ENCODE peak calls at places on chromosomes 2 and 18, in eight cellular contexts. One of them, this sample, is unnamed.

GRCh38 chr2:146602383-146602782 is 1242.4 kb upstream of the ACVR2A start:
- DNase-seq in GM23248: peak; percentile 72
- DNase-seq in OCI-LY7: no peak
- DNase-seq in HCT116: no peak
- DNase-seq in neural progenitor cell: no peak
- DNase-seq in hepatocyte: no peak
- DNase-seq in GM23338: no peak
- DNase-seq in SK-N-SH: no peak
- DNase-seq in this sample: no peak

GRCh38 chr2:239648607-239649006 is 247.8 kb upstream of the HDAC4 start:
- DNase-seq in GM23248: no peak
- DNase-seq in OCI-LY7: no peak
- DNase-seq in HCT116: no peak
- DNase-seq in neural progenitor cell: no peak
- DNase-seq in hepatocyte: no peak
- DNase-seq in GM23338: no peak
- DNase-seq in SK-N-SH: no peak
- DNase-seq in this sample: no peak

GRCh38 chr2:233129351-233129978 is 69.3 kb downstream of the INPP5D start:
- DNase-seq in GM23248: no peak
- DNase-seq in OCI-LY7: no peak
- DNase-seq in HCT116: peak; percentile 24
- DNase-seq in neural progenitor cell: peak; percentile 60
- DNase-seq in hepatocyte: no peak
- DNase-seq in GM23338: peak; percentile 76
- DNase-seq in SK-N-SH: peak; percentile 58
- DNase-seq in this sample: no peak

GRCh38 chr2:222194669-222195068 is 104.1 kb downstream of the PAX3 start:
- DNase-seq in GM23248: no peak
- DNase-seq in OCI-LY7: no peak
- DNase-seq in HCT116: no peak
- DNase-seq in neural progenitor cell: no peak
- DNase-seq in hepatocyte: no peak
- DNase-seq in GM23338: no peak
- DNase-seq in SK-N-SH: no peak
- DNase-seq in this sample: no peak

GRCh38 chr18:54734059-54734458 is 94.2 kb upstream of the RAB27B start:
- DNase-seq in GM23248: peak; percentile 98
- DNase-seq in OCI-LY7: no peak
- DNase-seq in HCT116: no peak
- DNase-seq in neural progenitor cell: no peak
- DNase-seq in hepatocyte: peak; percentile 42
- DNase-seq in GM23338: no peak
- DNase-seq in SK-N-SH: no peak
- DNase-seq in this sample: no peak

GRCh38 chr18:28725876-28726275 is 548.9 kb upstream of the CDH2 start:
- DNase-seq in GM23248: peak; percentile 41
- DNase-seq in OCI-LY7: no peak
- DNase-seq in HCT116: no peak
- DNase-seq in neural progenitor cell: no peak
- DNase-seq in hepatocyte: no peak
- DNase-seq in GM23338: no peak
- DNase-seq in SK-N-SH: peak; percentile 16
- DNase-seq in this sample: no peak

GRCh38 chr2:199466704-199467461 is 9.1 kb upstream of the SATB2 start:
- DNase-seq in GM23248: no peak
- DNase-seq in OCI-LY7: no peak
- DNase-seq in HCT116: no peak
- DNase-seq in neural progenitor cell: peak; percentile 57
- DNase-seq in hepatocyte: no peak
- DNase-seq in GM23338: peak; percentile 59
- DNase-seq in SK-N-SH: no peak
- DNase-seq in this sample: no peak

GRCh38 chr18:3481696-3482210 is 31.8 kb downstream of the TGIF1 start:
- DNase-seq in GM23248: peak; percentile 46
- DNase-seq in OCI-LY7: peak; percentile 74
- DNase-seq in HCT116: peak; percentile 35
- DNase-seq in neural progenitor cell: peak; percentile 62
- DNase-seq in hepatocyte: peak; percentile 48
- DNase-seq in GM23338: peak; percentile 83
- DNase-seq in SK-N-SH: peak; percentile 52
- DNase-seq in this sample: no peak

GRCh38 chr2:37570773-37571570 is 100.5 kb downstream of the CDC42EP3 start:
- DNase-seq in GM23248: peak; percentile 96
- DNase-seq in OCI-LY7: no peak
- DNase-seq in HCT116: no peak
- DNase-seq in neural progenitor cell: no peak
- DNase-seq in hepatocyte: peak; percentile 63
- DNase-seq in GM23338: no peak
- DNase-seq in SK-N-SH: peak; percentile 17
- DNase-seq in this sample: no peak

GRCh38 chr2:220509921-220510320 is 882.5 kb downstream of the SLC4A3 start:
- DNase-seq in GM23248: no peak
- DNase-seq in OCI-LY7: no peak
- DNase-seq in HCT116: no peak
- DNase-seq in neural progenitor cell: no peak
- DNase-seq in hepatocyte: no peak
- DNase-seq in GM23338: no peak
- DNase-seq in SK-N-SH: no peak
- DNase-seq in this sample: no peak

GRCh38 chr18:13337369-13337768 is 118.8 kb downstream of the LDLRAD4 start:
- DNase-seq in GM23248: no peak
- DNase-seq in OCI-LY7: no peak
- DNase-seq in HCT116: no peak
- DNase-seq in neural progenitor cell: no peak
- DNase-seq in hepatocyte: no peak
- DNase-seq in GM23338: no peak
- DNase-seq in SK-N-SH: no peak
- DNase-seq in this sample: no peak

GRCh38 chr2:187569042-187569441 is 14.8 kb upstream of the TFPI start:
- DNase-seq in GM23248: no peak
- DNase-seq in OCI-LY7: no peak
- DNase-seq in HCT116: no peak
- DNase-seq in neural progenitor cell: no peak
- DNase-seq in hepatocyte: no peak
- DNase-seq in GM23338: no peak
- DNase-seq in SK-N-SH: no peak
- DNase-seq in this sample: no peak

DNA sequence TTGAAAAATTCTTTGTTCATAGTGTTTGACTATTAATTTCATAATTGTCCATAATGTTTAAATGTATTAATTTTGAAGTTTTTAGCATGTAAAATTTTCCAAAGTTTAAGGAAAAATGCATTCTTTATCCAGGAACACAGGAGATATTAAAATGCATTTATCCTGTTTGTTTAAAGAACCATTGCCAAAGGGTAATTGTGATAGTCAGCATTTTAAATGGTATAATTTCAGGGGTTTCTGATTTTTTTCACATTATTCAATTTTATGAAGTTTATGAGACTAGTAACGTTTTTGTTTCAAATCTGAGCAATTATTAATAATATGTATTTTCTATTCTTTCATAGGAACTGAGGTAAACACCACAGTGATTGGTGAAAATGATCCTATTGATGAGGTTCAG is 24.9 kb downstream of the UGGT1 start:
- DNase-seq in GM23248: no peak
- DNase-seq in OCI-LY7: no peak
- DNase-seq in HCT116: no peak
- DNase-seq in neural progenitor cell: no peak
- DNase-seq in hepatocyte: no peak
- DNase-seq in GM23338: no peak
- DNase-seq in SK-N-SH: no peak
- DNase-seq in this sample: no peak
- H3K36me3 ChIP-seq in GM23248: peaks cover 53% of the 10 kb centered on the region
- H3K36me3 ChIP-seq in OCI-LY7: peaks cover 87% of the 10 kb centered on the region
- H3K36me3 ChIP-seq in HCT116: peaks cover 32% of the 10 kb centered on the region
- H3K36me3 ChIP-seq in neural progenitor cell: peaks cover 33% of the 10 kb centered on the region
- H3K36me3 ChIP-seq in hepatocyte: no peaks in the 10 kb centered on the region
- H3K36me3 ChIP-seq in GM23338: peaks cover 43% of the 10 kb centered on the region
- H3K36me3 ChIP-seq in SK-N-SH: peaks cover 51% of the 10 kb centered on the region
- H3K36me3 ChIP-seq in this sample: no peaks in the 10 kb centered on the region

GRCh38 chr2:215275819-215276218 is 36.0 kb upstream of the ATIC start:
- DNase-seq in GM23248: no peak
- DNase-seq in OCI-LY7: no peak
- DNase-seq in HCT116: no peak
- DNase-seq in neural progenitor cell: no peak
- DNase-seq in hepatocyte: no peak
- DNase-seq in GM23338: no peak
- DNase-seq in SK-N-SH: no peak
- DNase-seq in this sample: no peak

GRCh38 chr2:215272918-215273317 is 38.9 kb upstream of the ATIC start:
- DNase-seq in GM23248: no peak
- DNase-seq in OCI-LY7: no peak
- DNase-seq in HCT116: no peak
- DNase-seq in neural progenitor cell: no peak
- DNase-seq in hepatocyte: no peak
- DNase-seq in GM23338: no peak
- DNase-seq in SK-N-SH: no peak
- DNase-seq in this sample: no peak

GRCh38 chr2:215277942-215278341 is 33.9 kb upstream of the ATIC start:
- DNase-seq in GM23248: no peak
- DNase-seq in OCI-LY7: no peak
- DNase-seq in HCT116: no peak
- DNase-seq in neural progenitor cell: no peak
- DNase-seq in hepatocyte: no peak
- DNase-seq in GM23338: no peak
- DNase-seq in SK-N-SH: no peak
- DNase-seq in this sample: no peak

GRCh38 chr2:215271466-215271865 is 40.4 kb upstream of the ATIC start:
- DNase-seq in GM23248: no peak
- DNase-seq in OCI-LY7: no peak
- DNase-seq in HCT116: no peak
- DNase-seq in neural progenitor cell: peak; percentile 13
- DNase-seq in hepatocyte: no peak
- DNase-seq in GM23338: peak; percentile 70
- DNase-seq in SK-N-SH: no peak
- DNase-seq in this sample: no peak

DNA sequence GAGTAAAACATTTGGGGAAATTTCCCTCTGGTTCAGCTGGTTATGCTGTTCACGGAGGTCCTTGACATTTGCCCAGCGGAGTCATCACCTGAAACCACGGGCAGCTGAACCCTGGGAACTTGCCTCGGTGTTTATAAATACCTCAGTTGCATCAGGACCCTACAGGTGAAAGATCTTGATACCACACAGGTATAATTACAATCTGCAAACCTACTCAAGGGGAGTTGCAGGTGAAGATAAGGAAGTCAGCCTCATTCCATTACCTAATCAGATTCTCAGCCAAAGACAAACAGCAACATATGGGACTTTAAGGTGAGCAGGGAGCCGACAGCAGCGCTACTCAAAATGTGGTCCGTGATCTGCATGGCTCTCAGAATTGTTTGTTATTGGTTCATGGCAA is 37.0 kb upstream of the ATIC start:
- DNase-seq in GM23248: no peak
- DNase-seq in OCI-LY7: no peak
- DNase-seq in HCT116: no peak
- DNase-seq in neural progenitor cell: no peak
- DNase-seq in hepatocyte: no peak
- DNase-seq in GM23338: no peak
- DNase-seq in SK-N-SH: no peak
- DNase-seq in this sample: no peak
- H2AFZ ChIP-seq in GM23248: no peak overlapping the region
- H2AFZ ChIP-seq in OCI-LY7: no peak overlapping the region
- H2AFZ ChIP-seq in HCT116: no peak overlapping the region
- H2AFZ ChIP-seq in neural progenitor cell: peak overlapping the region; percentile 18
- H2AFZ ChIP-seq in hepatocyte: no peak overlapping the region
- H2AFZ ChIP-seq in GM23338: no peak overlapping the region
- H2AFZ ChIP-seq in SK-N-SH: no peak overlapping the region
- H2AFZ ChIP-seq in this sample: no peak overlapping the region

DNA sequence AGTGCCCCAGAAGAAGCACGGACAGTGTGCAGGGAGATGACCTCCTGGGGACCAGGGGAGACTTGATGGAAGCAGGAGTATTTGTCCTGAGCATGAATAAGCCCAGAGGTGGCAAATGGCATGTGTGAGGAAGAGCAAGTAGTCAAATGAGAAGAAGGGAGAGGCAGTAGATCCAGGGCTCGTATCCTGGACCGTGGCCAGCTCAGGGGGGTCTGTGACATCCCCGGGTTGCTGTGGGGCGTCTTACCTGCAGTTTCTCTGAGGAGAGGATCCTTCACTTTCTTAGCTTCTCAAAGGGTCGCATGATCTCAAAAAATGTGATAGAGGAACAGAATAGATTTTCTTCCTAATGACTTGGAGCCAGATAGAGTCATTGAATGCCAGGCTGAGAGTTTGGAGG is 57.0 kb upstream of the FOSL2 start:
- DNase-seq in GM23248: no peak
- DNase-seq in OCI-LY7: no peak
- DNase-seq in HCT116: no peak
- DNase-seq in neural progenitor cell: no peak
- DNase-seq in hepatocyte: no peak
- DNase-seq in GM23338: no peak
- DNase-seq in SK-N-SH: no peak
- DNase-seq in this sample: no peak
- TF ChIP-seq EZH2phosphoT487 in GM23248: no peak
- TF ChIP-seq EZH2phosphoT487 in OCI-LY7: no peak
- TF ChIP-seq EZH2phosphoT487 in HCT116: no peak
- TF ChIP-seq EZH2phosphoT487 in neural progenitor cell: no peak
- TF ChIP-seq EZH2phosphoT487 in hepatocyte: no peak
- TF ChIP-seq EZH2phosphoT487 in GM23338: no peak
- TF ChIP-seq EZH2phosphoT487 in SK-N-SH: no peak
- TF ChIP-seq EZH2phosphoT487 in this sample: no peak

GRCh38 chr2:101860157-101860556 is 131.6 kb upstream of the IL1R2 start:
- DNase-seq in GM23248: no peak
- DNase-seq in OCI-LY7: no peak
- DNase-seq in HCT116: no peak
- DNase-seq in neural progenitor cell: no peak
- DNase-seq in hepatocyte: no peak
- DNase-seq in GM23338: peak; percentile 37
- DNase-seq in SK-N-SH: no peak
- DNase-seq in this sample: peak; percentile 8

GRCh38 chr2:101860782-101861181 is 131.0 kb upstream of the IL1R2 start:
- DNase-seq in GM23248: no peak
- DNase-seq in OCI-LY7: no peak
- DNase-seq in HCT116: no peak
- DNase-seq in neural progenitor cell: no peak
- DNase-seq in hepatocyte: no peak
- DNase-seq in GM23338: no peak
- DNase-seq in SK-N-SH: no peak
- DNase-seq in this sample: no peak

GRCh38 chr2:101859604-101860003 is 132.2 kb upstream of the IL1R2 start:
- DNase-seq in GM23248: no peak
- DNase-seq in OCI-LY7: no peak
- DNase-seq in HCT116: no peak
- DNase-seq in neural progenitor cell: no peak
- DNase-seq in hepatocyte: no peak
- DNase-seq in GM23338: no peak
- DNase-seq in SK-N-SH: no peak
- DNase-seq in this sample: no peak

GRCh38 chr2:101863534-101863933 is 128.2 kb upstream of the IL1R2 start:
- DNase-seq in GM23248: no peak
- DNase-seq in OCI-LY7: no peak
- DNase-seq in HCT116: no peak
- DNase-seq in neural progenitor cell: no peak
- DNase-seq in hepatocyte: no peak
- DNase-seq in GM23338: no peak
- DNase-seq in SK-N-SH: no peak
- DNase-seq in this sample: no peak

DNA sequence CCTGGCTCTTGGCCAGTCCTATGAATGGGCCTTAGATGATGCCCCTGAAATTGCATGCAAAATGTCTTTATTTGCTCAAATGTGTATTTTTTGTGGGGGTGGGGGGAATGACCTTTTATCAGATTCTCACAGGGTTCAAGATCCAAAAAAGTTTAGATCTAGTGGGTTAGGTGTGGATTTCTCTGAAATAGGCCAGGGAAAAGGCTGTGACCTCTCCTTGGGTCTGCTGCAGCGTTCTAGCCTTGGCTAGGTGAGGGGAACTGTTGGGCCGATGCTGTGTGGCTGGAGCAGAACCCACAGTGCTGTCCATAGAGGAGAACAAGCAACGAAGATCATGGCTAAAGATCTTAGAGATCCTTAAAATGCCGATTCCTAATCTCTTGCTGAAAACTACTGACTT is 130.4 kb upstream of the IL1R2 start:
- DNase-seq in GM23248: no peak
- DNase-seq in OCI-LY7: no peak
- DNase-seq in HCT116: no peak
- DNase-seq in neural progenitor cell: no peak
- DNase-seq in hepatocyte: no peak
- DNase-seq in GM23338: no peak
- DNase-seq in SK-N-SH: no peak
- DNase-seq in this sample: no peak
- H3K36me3 ChIP-seq in GM23248: peaks cover 88% of the 10 kb centered on the region
- H3K36me3 ChIP-seq in OCI-LY7: peaks cover 90% of the 10 kb centered on the region
- H3K36me3 ChIP-seq in HCT116: peaks cover 2% of the 10 kb centered on the region
- H3K36me3 ChIP-seq in neural progenitor cell: peaks cover 26% of the 10 kb centered on the region
- H3K36me3 ChIP-seq in hepatocyte: peaks cover 5% of the 10 kb centered on the region
- H3K36me3 ChIP-seq in GM23338: peaks cover 27% of the 10 kb centered on the region
- H3K36me3 ChIP-seq in SK-N-SH: peaks cover 78% of the 10 kb centered on the region
- H3K36me3 ChIP-seq in this sample: no peaks in the 10 kb centered on the region

This sample was measured in MM.1S.